ENCODE peak calls at places on chromosomes 16 and 17, in seven cellular contexts. E is heart left ventricle, W is right lobe of liver, S is A549, D is Peyer's patch, T is uterus, C is stomach. P is an unnamed sample.

GRCh38 chr16:69706256-69706974 is 19.9 kb downstream of the NQO1 start:
- DNase-seq in C (no peak), E (no peak), T (no peak), W (no peak), D (no peak), S (no peak), P (no peak)

GRCh38 chr16:90020838-90021382 is 1.7 kb upstream of the DBNDD1 start:
- DNase-seq in W (no peak), D (no peak), S (no peak), C (no peak), E (no peak), T (no peak), P (no peak)

GRCh38 chr16:81265658-81266451 is 27.4 kb downstream of the BCO1 start:
- DNase-seq in W (peak; percentile 85), S (no peak), E (peak; percentile 88), C (peak; percentile 93), D (no peak), T (peak; percentile 82), P (no peak)

GRCh38 chr16:69839240-69839688 is 77.1 kb downstream of the WWP2 start:
- DNase-seq in W (no peak), C (no peak), T (no peak), S (no peak), D (no peak), E (no peak), P (no peak)

GRCh38 chr17:21298056-21298982 is 13.8 kb downstream of the MAP2K3 start:
- DNase-seq in T (no peak), C (no peak), S (no peak), W (no peak), D (no peak), E (no peak), P (no peak)

GRCh38 chr16:71929048-71929447 is 33.7 kb downstream of the IST1 start:
- DNase-seq in W (no peak), D (no peak), C (no peak), S (no peak), E (peak; percentile 72), T (no peak), P (peak; percentile 34)

GRCh38 chr17:3799181-3799627 is 1.8 kb downstream of the ITGAE start:
- DNase-seq in E (no peak), D (peak; percentile 15), T (no peak), S (no peak), C (no peak), W (no peak), P (no peak)

GRCh38 chr17:44012391-44012790 is 2.4 kb downstream of the TMEM101 start:
- DNase-seq in D (no peak), T (no peak), W (no peak), C (no peak), S (no peak), E (no peak), P (no peak)

GRCh38 chr17:59311051-59311468 is 20.4 kb upstream of the YPEL2 start:
- DNase-seq in T (peak; percentile 38), D (peak; percentile 35), C (peak; percentile 43), W (peak; percentile 50), E (no peak), S (peak; percentile 63), P (peak; percentile 58)

GRCh38 chr16:86854895-86855294 is 276.5 kb downstream of the FOXL1 start:
- DNase-seq in E (no peak), C (no peak), D (no peak), W (no peak), S (peak; percentile 14), T (no peak), P (no peak)

GRCh38 chr17:81867123-81867951 is 3.8 kb downstream of the ARHGDIA start:
- DNase-seq in S (no peak), T (no peak), W (peak; percentile 79), C (peak; percentile 52), D (no peak), E (no peak), P (no peak)
- TF ChIP-seq POLR2A in S (peak; percentile 54), T (no peak), W (no peak), C (no peak), D (no peak), E (no peak), P (peak; percentile 33)

GRCh38 chr17:30970757-30971567 is at the start of gene RNF135:
- DNase-seq in E (peak; percentile 91), D (peak; percentile 67), C (peak; percentile 85), W (peak; percentile 73), T (peak; percentile 83), S (peak; percentile 95), P (peak; percentile 82)

GRCh38 chr17:30964878-30965277 is 6.0 kb upstream of the RNF135 start:
- DNase-seq in E (no peak), S (no peak), W (no peak), T (no peak), C (peak; percentile 11), D (no peak), P (no peak)

GRCh38 chr17:30975042-30975820 is 4.4 kb downstream of the RNF135 start:
- DNase-seq in C (peak; percentile 11), S (no peak), D (no peak), T (no peak), W (peak; percentile 39), E (no peak), P (no peak)

GRCh38 chr17:30969989-30970680 is 704 bp upstream of the RNF135 start:
- DNase-seq in D (peak; percentile 73), C (peak; percentile 26), S (peak; percentile 57), E (no peak), T (no peak), W (peak; percentile 47), P (no peak)
- TF ChIP-seq POLR2A in D (no peak), C (no peak), S (no peak), E (no peak), T (no peak), W (no peak), P (no peak)

GRCh38 chr17:57997085-57997809 is 9.2 kb upstream of the VEZF1 start:
- DNase-seq in C (no peak), S (no peak), E (no peak), W (no peak), D (no peak), T (no peak), P (no peak)

GRCh38 chr17:57995076-57995956 is 7.3 kb upstream of the VEZF1 start:
- DNase-seq in S (peak; percentile 95), T (peak; percentile 69), D (peak; percentile 30), E (peak; percentile 71), W (peak; percentile 58), C (peak; percentile 66), P (peak; percentile 81)

GRCh38 chr17:57991537-57991936 is 3.5 kb upstream of the VEZF1 start:
- DNase-seq in W (no peak), D (no peak), T (no peak), E (no peak), S (no peak), C (no peak), P (no peak)

GRCh38 chr17:57993471-57994365 is 5.7 kb upstream of the VEZF1 start:
- DNase-seq in T (no peak), C (no peak), D (no peak), W (no peak), S (no peak), E (no peak), P (no peak)

DNA sequence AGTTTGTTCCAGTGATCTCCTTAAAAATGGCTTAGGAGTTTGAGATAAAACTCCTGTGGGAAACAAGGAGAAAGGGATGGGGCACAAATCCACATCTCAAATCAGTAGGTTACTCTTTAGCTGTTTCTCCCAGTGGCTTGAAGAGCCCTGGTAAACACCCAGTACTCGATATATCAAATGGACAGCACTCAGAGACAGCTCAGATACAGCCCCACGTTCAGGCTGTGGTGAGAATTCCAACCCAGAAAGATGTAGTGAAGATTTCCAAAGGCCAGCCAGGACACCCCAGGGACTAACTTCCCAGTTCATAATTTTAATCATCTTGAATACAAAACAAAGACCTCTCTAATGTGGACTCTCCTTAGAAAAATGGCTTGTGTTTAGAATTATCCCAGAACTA is 6.4 kb upstream of the VEZF1 start:
- DNase-seq in C (no peak), S (no peak), T (no peak), E (no peak), D (no peak), W (no peak), P (no peak)
- TF ChIP-seq POLR2A in C (no peak), S (no peak), T (no peak), E (no peak), D (no peak), W (no peak), P (no peak)

GRCh38 chr17:81516439-81516838 is 3.8 kb upstream of the ACTG1 start:
- DNase-seq in S (no peak), E (no peak), C (no peak), D (no peak), W (peak; percentile 46), T (peak; percentile 27), P (no peak)
- TF ChIP-seq POLR2A in S (peak; percentile 10), E (no peak), C (no peak), D (no peak), W (no peak), T (no peak), P (peak; percentile 18)

GRCh38 chr17:82292251-82293154 is 19.0 kb upstream of the CSNK1D start:
- DNase-seq in W (peak; percentile 97), C (peak; percentile 96), E (peak; percentile 98), D (peak; percentile 95), S (peak; percentile 100), T (peak; percentile 97), P (peak; percentile 97)

GRCh38 chr17:82288602-82288927 is 15.1 kb upstream of the CSNK1D start:
- DNase-seq in D (no peak), E (no peak), W (no peak), S (no peak), C (no peak), T (no peak), P (no peak)

GRCh38 chr17:82291582-82292250 is 18.2 kb upstream of the CSNK1D start:
- DNase-seq in C (no peak), W (no peak), D (no peak), E (no peak), S (no peak), T (no peak), P (no peak)

GRCh38 chr17:82287849-82288601 is 14.5 kb upstream of the CSNK1D start:
- DNase-seq in S (peak; percentile 85), E (peak; percentile 91), W (no peak), C (peak; percentile 90), T (peak; percentile 74), D (no peak), P (peak; percentile 79)

DNA sequence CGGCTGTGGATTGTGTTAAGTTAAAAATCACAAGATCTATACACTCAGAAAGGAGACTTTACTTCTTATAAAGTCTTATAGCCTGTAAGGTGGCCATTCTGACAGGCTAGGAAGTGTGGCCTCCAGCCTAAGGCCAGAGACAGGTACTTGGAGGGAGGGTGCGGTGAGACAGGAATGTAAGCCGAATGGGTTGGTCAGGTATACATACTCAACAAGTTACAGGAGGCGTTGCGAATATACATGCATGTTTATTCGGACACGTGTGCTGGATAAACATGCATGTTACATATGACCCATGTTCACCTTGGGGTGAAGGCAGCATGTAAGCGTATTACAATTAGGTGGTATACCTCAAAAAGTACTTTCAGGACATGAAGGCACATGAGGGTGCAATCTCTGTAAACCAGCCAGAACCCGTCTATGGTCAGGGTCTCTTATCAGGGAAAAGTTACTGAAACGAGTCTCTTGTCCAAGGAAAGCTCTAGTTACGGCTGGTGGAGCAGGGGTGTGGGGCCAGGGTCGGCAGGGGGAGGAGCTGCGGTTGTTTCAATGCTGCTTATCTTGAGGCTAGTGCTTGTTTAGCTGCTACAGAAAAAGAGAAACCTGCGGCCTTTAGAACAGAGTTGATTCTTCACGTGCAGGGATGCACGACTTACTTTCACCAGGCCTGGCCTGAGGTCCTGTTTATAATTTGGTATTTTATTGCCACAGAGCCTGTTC is 16.5 kb upstream of the CSNK1D start:
- DNase-seq in S (no peak), C (no peak), W (no peak), D (no peak), E (no peak), T (no peak), P (no peak)
- TF ChIP-seq POLR2A in S (peak; percentile 4), C (no peak), W (no peak), D (no peak), E (no peak), T (no peak), P (no peak)

P was measured in H54.